ENCODE peak calls at places on chromosome 14, in five cellular contexts. S is H1, B is A549, Z is astrocyte, T is OCI-LY7. D is an unnamed sample. For H3K9me3, the result is how much of the 10 kb centered on the place peaks cover.

GRCh38 chr14:99215277-99215676 is 56.7 kb downstream of the BCL11B start:
- DNase-seq in B (no peak), Z (peak), S (no peak), T (no peak), D (no peak)

GRCh38 chr14:100658514-100658886 is 68.2 kb upstream of the DLK1 start:
- DNase-seq in S (no peak), B (no peak), T (no peak), Z (no peak), D (no peak)

GRCh38 chr14:41498959-41499358 is 107.7 kb upstream of the LRFN5 start:
- DNase-seq in B (no peak), Z (no peak), T (no peak), S (no peak), D (no peak)

GRCh38 chr14:75486317-75486716 is 36.0 kb upstream of the BATF start:
- DNase-seq in Z (no peak), B (no peak), T (no peak), S (no peak), D (no peak)

GRCh38 chr14:47422191-47422590 is 253.2 kb downstream of the MDGA2 start:
- DNase-seq in Z (no peak), S (no peak), B (no peak), T (no peak), D (no peak)

GRCh38 chr14:76518366-76518765 is 142.4 kb downstream of the ESRRB start:
- DNase-seq in S (no peak), T (no peak), B (no peak), Z (no peak), D (no peak)

GRCh38 chr14:106442857-106443256 is 916.5 kb downstream of the TMEM121 start:
- DNase-seq in B (no peak), S (no peak), T (peak), Z (no peak), D (no peak)

GRCh38 chr14:68961781-68962584 is 17.1 kb downstream of the ACTN1 start:
- DNase-seq in T (no peak), B (peak), S (no peak), Z (peak), D (no peak)

GRCh38 chr14:101198398-101199027 is 295.0 kb upstream of the RTL1 start:
- DNase-seq in Z (no peak), S (no peak), T (no peak), B (no peak), D (no peak)

GRCh38 chr14:51674294-51675002 is 22.7 kb downstream of the FRMD6 start:
- DNase-seq in S (no peak), T (no peak), Z (peak), B (no peak), D (no peak)

GRCh38 chr14:64035143-64035542 is 182.3 kb downstream of the SYNE2 start:
- DNase-seq in T (no peak), S (no peak), Z (peak), B (no peak), D (no peak)

GRCh38 chr14:91078095-91078737 is 17.8 kb upstream of the RPS6KA5 start:
- DNase-seq in T (no peak), B (no peak), S (no peak), Z (no peak), D (no peak)

GRCh38 chr14:50719911-50720759 is 52.0 kb upstream of the SAV1 start:
- DNase-seq in S (no peak), T (no peak), Z (peak), B (no peak), D (no peak)

GRCh38 chr14:72753879-72754400 is 140.0 kb downstream of the DPF3 start:
- DNase-seq in B (no peak), T (no peak), S (no peak), Z (no peak), D (no peak)

GRCh38 chr14:90568405-90568804 is 171.6 kb downstream of the CALM1 start:
- DNase-seq in B (no peak), T (no peak), S (no peak), Z (no peak), D (no peak)

GRCh38 chr14:100383727-100384158 is 60.6 kb downstream of the SLC25A47 start:
- DNase-seq in B (peak), S (no peak), T (peak), Z (no peak), D (no peak)

GRCh38 chr14:76718306-76719075 is 42.8 kb upstream of the VASH1 start:
- DNase-seq in Z (no peak), S (no peak), T (no peak), B (no peak), D (no peak)

GRCh38 chr14:61460853-61461611 is 139.7 kb downstream of the PRKCH start:
- DNase-seq in B (no peak), S (no peak), Z (no peak), T (no peak), D (no peak)

GRCh38 chr14:76516884-76517283 is 140.9 kb downstream of the ESRRB start:
- DNase-seq in S (no peak), Z (no peak), T (no peak), B (no peak), D (no peak)

GRCh38 chr14:52439476-52439875 is 112.8 kb downstream of the TXNDC16 start:
- DNase-seq in T (no peak), S (no peak), Z (no peak), B (no peak), D (no peak)

GRCh38 chr14:23650506-23650905 is 14.3 kb downstream of the DHRS2 start:
- DNase-seq in T (no peak), B (no peak), Z (no peak), S (no peak), D (no peak)

GRCh38 chr14:33661071-33661470 is 289.8 kb downstream of the EGLN3 start:
- DNase-seq in T (no peak), B (no peak), S (no peak), Z (no peak), D (no peak)

GRCh38 chr14:91649930-91650329 is 82.0 kb downstream of the CATSPERB start:
- DNase-seq in B (peak), S (no peak), T (peak), Z (no peak), D (no peak)

GRCh38 chr14:43043851-43044250 is 1437.2 kb downstream of the LRFN5 start:
- DNase-seq in Z (no peak), T (no peak), B (no peak), S (no peak), D (no peak)

GRCh38 chr14:26531894-26532293 is 65.9 kb downstream of the NOVA1 start:
- DNase-seq in S (no peak), B (peak), T (no peak), Z (peak), D (no peak)

GRCh38 chr14:92578511-92578910 is 64.9 kb downstream of the RIN3 start:
- DNase-seq in T (no peak), S (no peak), B (no peak), Z (peak), D (peak)

GRCh38 chr14:75906680-75907280 is 75.0 kb downstream of the TGFB3 start:
- DNase-seq in Z (peak), B (peak), S (no peak), T (peak), D (peak)

GRCh38 chr14:54653764-54654469 is 87.0 kb downstream of the SAMD4A start:
- DNase-seq in S (no peak), B (peak), Z (peak), T (no peak), D (no peak)

GRCh38 chr14:98168196-98168985 is 1103.6 kb downstream of the BCL11B start:
- DNase-seq in Z (no peak), B (no peak), S (no peak), T (no peak), D (no peak)

GRCh38 chr14:20652996-20653975 is 11.8 kb upstream of the OR6S1 start:
- DNase-seq in B (peak), T (no peak), Z (peak), S (peak), D (no peak)

GRCh38 chr14:81221579-81222102 is 882 bp upstream of the GTF2A1 start:
- DNase-seq in Z (no peak), S (no peak), T (no peak), B (peak), D (no peak)

DNA sequence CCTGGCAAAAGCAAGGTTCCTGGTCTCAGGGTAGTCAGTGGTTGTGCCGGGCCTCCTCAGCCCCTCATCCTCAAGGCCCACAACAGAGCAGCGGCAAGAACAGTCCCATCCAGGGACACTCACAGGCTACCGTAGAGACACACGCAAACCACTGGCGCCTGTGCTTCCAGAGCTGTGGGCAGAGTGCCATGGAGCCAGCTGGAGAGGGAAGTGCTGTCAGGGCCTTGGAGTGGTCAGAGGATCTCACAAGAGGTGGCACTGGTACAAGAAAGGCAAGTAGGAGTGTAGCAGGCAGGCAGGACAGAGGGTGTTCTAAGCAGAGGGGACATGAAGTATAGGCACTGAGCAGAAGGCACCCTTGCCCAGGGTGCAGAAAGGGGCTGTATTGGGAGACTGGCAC is 34.6 kb downstream of the ANKRD9 start:
- DNase-seq in B (no peak), S (no peak), Z (peak), T (no peak), D (no peak)
- H3K4me3 ChIP-seq in B (no peak), S (no peak), Z (no peak), T (no peak), D (no peak)

DNA sequence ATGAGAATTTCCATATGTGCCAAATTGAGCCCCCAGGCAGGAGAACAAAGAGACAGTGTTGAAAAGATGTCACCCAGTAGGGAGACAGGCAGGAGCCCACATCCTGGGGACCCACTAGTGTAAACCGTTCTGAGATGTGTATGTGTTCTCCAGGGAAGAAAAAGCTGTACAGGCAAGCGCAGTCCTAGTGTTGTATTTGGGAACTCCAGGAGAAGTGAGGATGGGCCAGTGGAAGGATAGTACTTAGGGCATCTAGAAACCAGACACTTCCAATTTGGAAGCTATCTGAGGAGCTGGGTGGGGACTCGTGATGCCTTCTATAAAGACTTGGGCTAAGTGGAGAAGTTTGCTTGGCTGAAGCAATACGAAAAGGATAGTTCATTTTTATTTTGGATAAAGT is 108.2 kb upstream of the ARHGAP5 start:
- DNase-seq in T (no peak), B (no peak), Z (no peak), S (no peak), D (no peak)
- TF ChIP-seq CTCF in T (no peak), B (no peak), Z (no peak), S (no peak), D (no peak)

GRCh38 chr14:36655963-36656768 is 5.5 kb upstream of the PAX9 start:
- DNase-seq in S (no peak), Z (no peak), T (peak), B (peak), D (no peak)

GRCh38 chr14:36657409-36658090 is 4.1 kb upstream of the PAX9 start:
- DNase-seq in Z (no peak), S (no peak), T (no peak), B (no peak), D (no peak)

GRCh38 chr14:36655571-36655962 is 6.1 kb upstream of the PAX9 start:
- DNase-seq in B (no peak), Z (no peak), S (no peak), T (no peak), D (no peak)

GRCh38 chr14:36658091-36659009 is 3.3 kb upstream of the PAX9 start:
- DNase-seq in S (no peak), T (no peak), Z (no peak), B (no peak), D (no peak)

GRCh38 chr14:36656769-36657408 is 4.8 kb upstream of the PAX9 start:
- DNase-seq in Z (no peak), S (no peak), B (no peak), T (no peak), D (no peak)
- H3K9me3 ChIP-seq in Z (under half), S (under half), B (under half), T (under half), D (under half)

DNA sequence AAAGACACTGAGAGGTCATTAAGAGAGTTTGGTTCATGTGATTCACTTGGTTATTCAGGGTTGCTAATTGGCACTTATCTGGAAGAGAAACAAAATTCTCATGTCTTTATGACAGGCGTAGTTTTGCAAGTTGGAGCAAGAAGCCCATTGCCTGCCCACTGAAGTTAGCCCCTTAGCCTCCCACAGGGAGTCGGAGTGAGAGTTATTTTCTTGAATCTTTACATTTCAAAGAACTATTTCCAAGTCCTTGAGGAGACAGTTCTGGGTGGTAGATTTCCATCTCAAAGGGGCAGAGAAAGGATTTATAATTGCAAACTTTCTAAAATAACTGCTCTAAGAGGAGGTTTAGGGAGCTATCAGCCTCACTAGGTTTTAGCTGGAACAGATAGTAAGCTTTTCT is 1272.8 kb upstream of the SEL1L start:
- DNase-seq in B (no peak), Z (no peak), S (peak), T (no peak), D (no peak)
- H3K4me3 ChIP-seq in B (no peak), Z (no peak), S (no peak), T (no peak), D (no peak)

D was measured in thoracic aorta.